ENCODE peak calls at places on chromosomes 3 and 15, in eight cellular contexts. L is NB4; V is GF-D8; G is islet precursor cell; Z is HFFc6; N is stimulated activated CD4-positive, alpha-beta T cell treated with anti-CD3 and anti-CD28 coated beads, Interleukin-2, amount 100 ng/mL, for 48 hours; A is substantia nigra; B is KG1. U is an unnamed sample.

GRCh38 chr15:20340331-20340811 is 201.2 kb downstream of the GOLGA6L6 start:
- DNase-seq in L (no peak), A (no peak), G (peak; percentile 94), N (no peak), B (no peak), V (no peak), Z (peak; percentile 25), U (no peak)

GRCh38 chr3:160130950-160131349 is 94.3 kb upstream of the C3orf80 start:
- DNase-seq in B (no peak), V (no peak), Z (peak; percentile 45), N (no peak), G (no peak), L (no peak), A (no peak), U (no peak)

GRCh38 chr3:155131104-155131503 is 51.0 kb downstream of the MME start:
- DNase-seq in V (no peak), N (no peak), A (no peak), G (no peak), B (no peak), L (no peak), Z (peak; percentile 3), U (no peak)

GRCh38 chr3:171142985-171143384 is 116.5 kb upstream of the SLC2A2 start:
- DNase-seq in G (no peak), B (no peak), N (no peak), Z (no peak), A (no peak), V (no peak), L (no peak), U (no peak)

GRCh38 chr3:50170689-50171088 is 15.6 kb downstream of the SEMA3F start:
- DNase-seq in B (no peak), N (no peak), A (no peak), V (no peak), Z (peak; percentile 84), L (peak; percentile 62), G (no peak), U (peak; percentile 8)

GRCh38 chr15:45126535-45127158 is 3.0 kb downstream of the DUOXA1 start:
- DNase-seq in A (no peak), L (peak; percentile 42), V (no peak), Z (peak; percentile 43), N (no peak), G (no peak), B (no peak), U (peak; percentile 1)

GRCh38 chr3:27464646-27465045 is 19.5 kb downstream of the SLC4A7 start:
- DNase-seq in L (no peak), N (no peak), A (no peak), B (no peak), Z (no peak), V (no peak), G (no peak), U (no peak)

GRCh38 chr3:33787328-33788009 is 11.0 kb upstream of the PDCD6IP start:
- DNase-seq in V (peak; percentile 25), B (peak; percentile 30), A (peak; percentile 37), L (peak; percentile 80), N (peak; percentile 37), Z (peak; percentile 74), G (peak; percentile 87), U (peak; percentile 65)

GRCh38 chr3:41881233-41881821 is 80.6 kb downstream of the ULK4 start:
- DNase-seq in Z (peak; percentile 37), V (no peak), B (peak; percentile 5), L (peak; percentile 50), N (no peak), G (no peak), A (no peak), U (peak; percentile 34)

GRCh38 chr3:171282041-171282440 is 178.2 kb downstream of the TNIK start:
- DNase-seq in G (no peak), A (no peak), V (no peak), Z (peak; percentile 47), L (no peak), B (no peak), N (no peak), U (no peak)